ENCODE peak calls at places on chromosomes 5 and 9, in five cellular contexts. N is K562, Q is heart left ventricle, V is IMR-90, Z is body of pancreas. X is an unnamed sample.

GRCh38 chr9:19998153-19998552 is 209.3 kb upstream of the SLC24A2 start:
- DNase-seq in N (no peak), Q (no peak), V (peak; percentile 16), Z (no peak), X (no peak)

GRCh38 chr5:72925336-72926010 is 30.4 kb upstream of the FCHO2 start:
- DNase-seq in N (no peak), Q (no peak), V (no peak), Z (no peak), X (no peak)

GRCh38 chr5:107668933-107669542 is 1.7 kb downstream of the EFNA5 start:
- DNase-seq in N (no peak), Q (peak; percentile 26), V (no peak), Z (no peak), X (peak; percentile 37)

GRCh38 chr5:32029291-32029690 is 144.8 kb downstream of the GOLPH3 start:
- DNase-seq in N (no peak), Q (no peak), V (peak; percentile 18), Z (no peak), X (no peak)

GRCh38 chr9:34985311-34985899 is 4.1 kb upstream of the DNAJB5 start:
- DNase-seq in N (peak; percentile 35), Q (no peak), V (peak; percentile 63), Z (peak; percentile 61), X (peak; percentile 91)

GRCh38 chr9:93655621-93656425 is 79.4 kb downstream of the PHF2 start:
- DNase-seq in N (no peak), Q (peak; percentile 20), V (no peak), Z (peak; percentile 8), X (no peak)

GRCh38 chr5:78555870-78556269 is 92.7 kb downstream of the LHFPL2 start:
- DNase-seq in N (no peak), Q (no peak), V (no peak), Z (no peak), X (no peak)

GRCh38 chr5:145856285-145856818 is 16.5 kb downstream of the GRXCR2 start:
- DNase-seq in N (no peak), Q (peak; percentile 51), V (peak; percentile 83), Z (peak; percentile 41), X (peak; percentile 72)

GRCh38 chr9:16247188-16247875 is 623.1 kb downstream of the BNC2 start:
- DNase-seq in N (no peak), Q (no peak), V (peak; percentile 81), Z (no peak), X (no peak)

GRCh38 chr5:140041492-140042421 is 1.3 kb downstream of the NRG2 start:
- DNase-seq in N (no peak), Q (peak; percentile 72), V (peak; percentile 12), Z (peak; percentile 97), X (peak; percentile 79)
- TF ChIP-seq POLR2A in N (no peak), Q (no peak), V (no peak), Z (peak; percentile 84), X (no peak)

GRCh38 chr9:90870646-90871326 is 69.2 kb downstream of the SYK start:
- DNase-seq in N (peak; percentile 19), Q (no peak), V (peak; percentile 44), Z (peak; percentile 43), X (peak; percentile 48)
- TF ChIP-seq CTCF in N (peak; percentile 74), Q (peak; percentile 87), V (peak; percentile 83), Z (peak; percentile 77), X (peak; percentile 72)

GRCh38 chr5:138448481-138449398 is 9.9 kb downstream of the REEP2 start:
- DNase-seq in N (no peak), Q (no peak), V (peak; percentile 36), Z (no peak), X (no peak)
- H3K27ac ChIP-seq in N (no peak overlapping the region), Q (no peak overlapping the region), V (no peak overlapping the region), Z (no peak overlapping the region), X (no peak overlapping the region)

GRCh38 chr5:110738812-110739651 is at the start of gene SLC25A46:
- DNase-seq in N (peak; percentile 75), Q (peak; percentile 89), V (peak; percentile 84), Z (peak; percentile 83), X (peak; percentile 95)
- TF ChIP-seq POLR2A in N (peak; percentile 92), Q (peak; percentile 58), V (peak; percentile 64), Z (peak; percentile 76), X (no peak)

GRCh38 chr9:88025411-88026132 is 51.2 kb upstream of the CDK20 start:
- DNase-seq in N (no peak), Q (no peak), V (no peak), Z (no peak), X (no peak)
- TF ChIP-seq CTCF in N (no peak), Q (no peak), V (no peak), Z (no peak), X (no peak)

GRCh38 chr5:121559832-121560231 is 291.9 kb upstream of the FTMT start:
- DNase-seq in N (no peak), Q (no peak), V (no peak), Z (no peak), X (no peak)
- H3K27ac ChIP-seq in N (no peak overlapping the region), Q (no peak overlapping the region), V (no peak overlapping the region), Z (no peak overlapping the region), X (no peak overlapping the region)

DNA sequence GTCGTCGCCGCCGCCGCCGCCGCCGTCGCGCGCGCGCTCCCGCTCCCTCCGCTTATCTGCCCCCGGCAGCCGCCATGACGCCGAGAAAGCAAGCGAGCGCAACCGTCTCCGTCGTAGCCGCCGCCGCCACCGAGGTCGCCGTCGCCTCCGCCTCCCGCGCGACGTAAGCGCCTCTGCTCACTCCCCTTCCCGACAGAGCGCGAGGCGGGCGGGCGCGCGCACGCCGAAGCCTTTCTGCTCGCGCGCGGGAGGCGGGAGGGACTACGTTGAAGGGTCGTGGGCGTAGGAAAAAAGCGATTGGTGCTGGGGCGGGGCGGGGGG is at the start of gene CHD1:
- DNase-seq in N (peak; percentile 91), Q (peak; percentile 97), V (peak; percentile 94), Z (peak; percentile 95), X (peak; percentile 95)
- TF ChIP-seq POLR2A in N (no peak), Q (no peak), V (peak; percentile 33), Z (peak; percentile 30), X (no peak)

X was measured in testis.